ENCODE peak calls at places on chromosomes 4 and X, in six cellular contexts. One of them, this sample, is unnamed.

GRCh38 chr4:125526420-125526819 is 211.7 kb downstream of the FAT4 start:
- DNase-seq in GM12878: no peak
- DNase-seq in A549: no peak
- DNase-seq in HCT116: no peak
- DNase-seq in H1: no peak
- DNase-seq in HepG2: no peak
- DNase-seq in this sample: no peak

GRCh38 chr4:123121241-123121907 is 199.0 kb upstream of the NUDT6 start:
- DNase-seq in HepG2: peak
- DNase-seq in A549: no peak
- DNase-seq in GM12878: no peak
- DNase-seq in HCT116: no peak
- DNase-seq in H1: no peak
- DNase-seq in this sample: peak

GRCh38 chr4:67770422-67770821 is 16.2 kb upstream of the GNRHR start:
- DNase-seq in HepG2: no peak
- DNase-seq in HCT116: no peak
- DNase-seq in H1: no peak
- DNase-seq in A549: no peak
- DNase-seq in GM12878: no peak
- DNase-seq in this sample: no peak

GRCh38 chr4:112386051-112386450 is 88.9 kb downstream of the ALPK1 start:
- DNase-seq in H1: no peak
- DNase-seq in HepG2: no peak
- DNase-seq in HCT116: no peak
- DNase-seq in GM12878: no peak
- DNase-seq in A549: no peak
- DNase-seq in this sample: no peak

GRCh38 chr4:171390626-171391025 is 422.6 kb upstream of the GALNTL6 start:
- DNase-seq in HepG2: no peak
- DNase-seq in H1: no peak
- DNase-seq in GM12878: no peak
- DNase-seq in HCT116: no peak
- DNase-seq in A549: no peak
- DNase-seq in this sample: no peak

GRCh38 chr4:1713003-1713397 is 881 bp upstream of the SLBP start:
- DNase-seq in H1: no peak
- DNase-seq in GM12878: no peak
- DNase-seq in A549: no peak
- DNase-seq in HCT116: no peak
- DNase-seq in HepG2: no peak
- DNase-seq in this sample: no peak

GRCh38 chrX:68431836-68432235 is 1.5 kb downstream of the OPHN1 start:
- DNase-seq in HepG2: no peak
- DNase-seq in GM12878: no peak
- DNase-seq in HCT116: no peak
- DNase-seq in H1: no peak
- DNase-seq in A549: no peak
- DNase-seq in this sample: peak

GRCh38 chrX:47148946-47149345 is 3.9 kb downstream of the RBM10 start:
- DNase-seq in HepG2: no peak
- DNase-seq in H1: no peak
- DNase-seq in HCT116: no peak
- DNase-seq in A549: no peak
- DNase-seq in GM12878: no peak
- DNase-seq in this sample: no peak

GRCh38 chr4:90852232-90852631 is 725.0 kb downstream of the CCSER1 start:
- DNase-seq in HCT116: no peak
- DNase-seq in H1: no peak
- DNase-seq in HepG2: no peak
- DNase-seq in A549: no peak
- DNase-seq in GM12878: no peak
- DNase-seq in this sample: no peak

GRCh38 chr4:126610933-126611332 is 1021.8 kb upstream of the INTU start:
- DNase-seq in HCT116: no peak
- DNase-seq in H1: no peak
- DNase-seq in GM12878: no peak
- DNase-seq in A549: no peak
- DNase-seq in HepG2: no peak
- DNase-seq in this sample: no peak

GRCh38 chr4:85637778-85638177 is 162.8 kb downstream of the ARHGAP24 start:
- DNase-seq in GM12878: no peak
- DNase-seq in HCT116: no peak
- DNase-seq in A549: no peak
- DNase-seq in H1: no peak
- DNase-seq in HepG2: no peak
- DNase-seq in this sample: no peak

GRCh38 chr4:176611954-176612353 is 180.8 kb downstream of the VEGFC start:
- DNase-seq in H1: no peak
- DNase-seq in GM12878: no peak
- DNase-seq in A549: no peak
- DNase-seq in HCT116: no peak
- DNase-seq in HepG2: no peak
- DNase-seq in this sample: no peak

GRCh38 chrX:20253232-20253543 is 13.5 kb downstream of the RPS6KA3 start:
- DNase-seq in HepG2: no peak
- DNase-seq in GM12878: no peak
- DNase-seq in HCT116: no peak
- DNase-seq in A549: no peak
- DNase-seq in H1: no peak
- DNase-seq in this sample: no peak

GRCh38 chrX:20254712-20255299 is 11.9 kb downstream of the RPS6KA3 start:
- DNase-seq in HepG2: no peak
- DNase-seq in A549: no peak
- DNase-seq in HCT116: no peak
- DNase-seq in H1: no peak
- DNase-seq in GM12878: no peak
- DNase-seq in this sample: peak

GRCh38 chrX:20248592-20249192 is 18.0 kb downstream of the RPS6KA3 start:
- DNase-seq in HCT116: no peak
- DNase-seq in A549: no peak
- DNase-seq in HepG2: no peak
- DNase-seq in GM12878: no peak
- DNase-seq in H1: no peak
- DNase-seq in this sample: no peak

DNA sequence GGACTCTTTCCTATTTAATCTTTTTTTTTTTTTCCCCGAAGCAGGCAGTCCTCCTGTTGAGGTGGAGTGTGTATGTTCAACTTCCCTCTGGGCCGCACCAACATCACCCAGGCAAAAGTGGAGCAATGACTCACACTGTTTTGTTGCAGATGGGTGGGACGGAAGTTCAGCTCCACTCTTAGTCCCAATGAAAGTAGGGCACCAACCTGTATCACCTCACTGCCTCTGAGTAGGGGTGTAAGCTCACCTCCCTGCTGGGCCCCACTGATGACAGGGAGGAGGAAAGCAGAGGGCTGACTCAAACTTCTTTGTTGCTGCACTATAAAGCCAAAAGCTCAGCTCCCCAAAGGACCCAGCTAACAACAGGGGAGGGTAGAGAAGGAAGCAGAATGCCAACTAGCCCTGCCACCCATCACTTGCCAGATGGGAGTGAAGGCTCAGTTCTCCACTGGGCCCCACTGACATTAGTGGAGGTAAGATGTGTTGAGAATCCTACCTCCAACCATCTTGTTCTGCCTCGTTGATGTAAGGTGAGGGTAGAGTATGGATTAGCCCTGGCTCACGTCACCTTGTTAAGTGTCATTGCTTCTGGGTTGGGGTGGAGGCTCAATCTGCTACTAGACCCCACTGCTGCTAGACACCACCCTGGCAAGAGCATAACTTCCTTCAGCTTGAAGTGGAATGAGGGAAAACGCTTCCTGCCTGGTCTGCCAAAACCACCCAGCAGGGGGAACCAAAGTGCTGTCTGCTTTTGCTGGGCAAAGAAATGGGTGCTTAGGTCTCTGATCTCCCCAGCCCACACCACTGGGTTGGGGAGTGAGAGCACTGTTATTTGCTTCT is 14.1 kb downstream of the RPS6KA3 start:
- DNase-seq in A549: peak
- DNase-seq in GM12878: no peak
- DNase-seq in HepG2: peak
- DNase-seq in H1: peak
- DNase-seq in HCT116: peak
- DNase-seq in this sample: peak
- TF ChIP-seq RAD21 in A549: peak
- TF ChIP-seq RAD21 in GM12878: peak
- TF ChIP-seq RAD21 in HepG2: peak
- TF ChIP-seq RAD21 in H1: peak
- TF ChIP-seq RAD21 in HCT116: peak
- TF ChIP-seq RAD21 in this sample: peak

DNA sequence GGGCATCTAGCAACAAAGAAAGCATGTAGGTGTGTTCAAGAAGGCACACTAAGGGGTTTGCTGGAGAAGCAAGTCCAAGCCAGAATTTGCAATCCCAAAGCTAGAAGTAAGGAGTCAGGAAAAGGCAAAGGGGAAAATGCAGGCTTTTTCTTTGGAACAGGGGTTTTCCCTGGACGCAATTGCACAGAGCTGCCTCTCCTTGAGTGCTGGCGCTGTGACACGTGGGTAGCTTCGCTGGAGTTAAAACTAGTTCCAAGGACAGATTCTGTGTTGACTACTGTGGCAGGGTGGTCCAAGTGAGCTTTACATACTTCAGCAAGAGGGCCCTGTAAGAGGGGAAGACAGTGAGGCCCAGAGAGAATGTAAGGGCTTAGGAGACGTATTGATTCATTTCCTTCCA is 277.1 kb downstream of the ADGRA3 start:
- DNase-seq in A549: no peak
- DNase-seq in GM12878: no peak
- DNase-seq in H1: no peak
- DNase-seq in HepG2: peak
- DNase-seq in HCT116: no peak
- DNase-seq in this sample: no peak
- TF ChIP-seq RAD21 in A549: no peak
- TF ChIP-seq RAD21 in GM12878: no peak
- TF ChIP-seq RAD21 in H1: peak
- TF ChIP-seq RAD21 in HepG2: no peak
- TF ChIP-seq RAD21 in HCT116: no peak
- TF ChIP-seq RAD21 in this sample: no peak

DNA sequence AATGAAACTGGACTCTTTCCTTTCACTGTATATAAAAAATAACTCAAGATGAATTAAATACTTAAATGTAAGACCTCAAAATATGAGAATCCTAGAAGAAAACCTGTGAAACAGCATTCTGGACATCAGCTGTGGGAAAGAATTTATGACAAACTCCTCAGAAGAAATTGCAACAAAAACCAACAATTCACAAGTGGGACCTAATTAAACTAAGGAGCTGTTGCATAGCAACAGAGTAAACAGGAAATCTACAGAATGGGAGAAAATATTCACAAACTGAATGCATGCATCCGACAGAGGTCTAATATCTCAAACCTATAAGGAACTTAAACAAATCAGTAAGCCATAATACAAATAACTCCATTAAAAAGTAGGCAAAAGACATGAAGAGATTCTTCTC is 851.7 kb upstream of the PCDH10 start:
- DNase-seq in A549: no peak
- DNase-seq in H1: no peak
- DNase-seq in HepG2: no peak
- DNase-seq in HCT116: no peak
- DNase-seq in GM12878: no peak
- DNase-seq in this sample: peak
- TF ChIP-seq RAD21 in A549: no peak
- TF ChIP-seq RAD21 in H1: no peak
- TF ChIP-seq RAD21 in HepG2: no peak
- TF ChIP-seq RAD21 in HCT116: no peak
- TF ChIP-seq RAD21 in GM12878: no peak
- TF ChIP-seq RAD21 in this sample: no peak

DNA sequence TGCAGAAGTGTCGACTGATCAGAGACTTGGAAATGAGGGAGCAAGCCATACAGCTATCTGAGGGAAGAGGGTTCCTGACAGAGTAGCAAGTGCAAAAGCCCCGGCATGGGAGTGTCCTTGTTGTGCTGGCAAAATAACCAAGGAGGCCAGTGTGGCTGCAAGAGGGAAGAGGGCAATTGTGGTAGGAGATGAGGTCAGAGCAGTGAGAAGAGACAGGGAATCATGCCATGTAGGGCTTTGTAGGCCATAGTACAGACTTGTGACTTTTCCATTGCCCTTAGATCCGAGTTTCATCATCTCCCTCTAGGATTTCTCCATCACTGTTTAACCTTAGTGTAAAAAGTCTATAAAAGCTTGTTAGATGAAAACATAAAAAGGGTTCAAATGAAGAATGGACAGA is 76.2 kb downstream of the DOCK11 start:
- DNase-seq in HepG2: peak
- DNase-seq in GM12878: no peak
- DNase-seq in H1: no peak
- DNase-seq in A549: no peak
- DNase-seq in HCT116: no peak
- DNase-seq in this sample: no peak
- TF ChIP-seq RAD21 in HepG2: no peak
- TF ChIP-seq RAD21 in GM12878: no peak
- TF ChIP-seq RAD21 in H1: no peak
- TF ChIP-seq RAD21 in A549: no peak
- TF ChIP-seq RAD21 in HCT116: no peak
- TF ChIP-seq RAD21 in this sample: no peak

GRCh38 chr4:84269531-84269930 is 229.6 kb downstream of the NKX6-1 start:
- DNase-seq in A549: no peak
- DNase-seq in H1: no peak
- DNase-seq in GM12878: no peak
- DNase-seq in HCT116: no peak
- DNase-seq in HepG2: no peak
- DNase-seq in this sample: no peak
- TF ChIP-seq RAD21 in A549: no peak
- TF ChIP-seq RAD21 in H1: no peak
- TF ChIP-seq RAD21 in GM12878: no peak
- TF ChIP-seq RAD21 in HCT116: no peak
- TF ChIP-seq RAD21 in HepG2: no peak
- TF ChIP-seq RAD21 in this sample: no peak

GRCh38 chr4:149699642-149700041 is 116.0 kb downstream of the IQCM start:
- DNase-seq in GM12878: no peak
- DNase-seq in H1: no peak
- DNase-seq in HCT116: no peak
- DNase-seq in A549: no peak
- DNase-seq in HepG2: no peak
- DNase-seq in this sample: no peak
- TF ChIP-seq RAD21 in GM12878: no peak
- TF ChIP-seq RAD21 in H1: no peak
- TF ChIP-seq RAD21 in HCT116: no peak
- TF ChIP-seq RAD21 in A549: no peak
- TF ChIP-seq RAD21 in HepG2: no peak
- TF ChIP-seq RAD21 in this sample: no peak

DNA sequence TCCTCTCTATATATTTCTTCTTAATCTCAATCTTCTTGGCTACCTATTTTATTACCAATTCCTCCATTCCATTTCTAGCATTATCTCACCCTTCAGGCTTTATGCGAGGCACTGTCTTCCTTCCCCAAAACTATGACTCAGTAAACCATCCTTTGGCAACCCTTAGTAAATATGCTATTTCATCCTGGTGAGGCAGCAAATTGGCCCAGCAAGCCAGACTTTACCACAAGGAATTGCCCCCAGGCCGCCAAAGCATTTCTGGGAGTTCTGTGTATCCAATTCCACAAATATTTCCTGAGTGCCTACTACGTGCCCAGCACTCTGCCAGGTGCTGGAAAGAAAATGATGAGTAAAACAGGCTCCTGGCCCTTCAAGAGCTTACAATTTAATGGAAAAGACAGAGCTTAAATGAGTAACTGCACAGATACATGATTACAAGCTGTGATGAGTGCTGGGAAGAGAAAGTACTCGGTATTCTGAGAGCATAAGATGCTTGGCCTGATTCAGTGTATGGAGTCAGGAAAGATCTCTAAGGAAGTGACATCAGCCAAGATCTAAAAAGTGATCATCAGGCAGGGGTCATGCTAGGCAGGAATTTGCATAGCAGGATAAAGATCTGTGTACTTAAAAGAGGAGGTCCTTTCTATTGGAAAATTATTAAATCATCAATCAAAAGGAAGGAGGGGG is 193.8 kb downstream of the ADAMTS3 start:
- DNase-seq in H1: no peak
- DNase-seq in HepG2: no peak
- DNase-seq in GM12878: no peak
- DNase-seq in A549: no peak
- DNase-seq in HCT116: no peak
- DNase-seq in this sample: peak
- TF ChIP-seq RAD21 in H1: no peak
- TF ChIP-seq RAD21 in HepG2: no peak
- TF ChIP-seq RAD21 in GM12878: no peak
- TF ChIP-seq RAD21 in A549: no peak
- TF ChIP-seq RAD21 in HCT116: no peak
- TF ChIP-seq RAD21 in this sample: no peak